ENCODE peak calls at places on chromosomes 4 and X, in four cellular contexts. E is GM23338, Z is fibroblast of lung, V is K562. T is an unnamed sample.

GRCh38 chrX:112941209-112941788 is 100.7 kb upstream of the AMOT start:
- DNase-seq in Z (no peak), E (no peak), V (no peak), T (no peak)

GRCh38 chr4:93764647-93765246 is 63.8 kb upstream of the ATOH1 start:
- DNase-seq in V (peak), E (peak), Z (peak), T (no peak)

GRCh38 chr4:122826596-122827257 is at the start of gene FGF2:
- DNase-seq in Z (peak), V (peak), E (peak), T (no peak)

GRCh38 chr4:114226968-114227760 is 247.7 kb upstream of the ARSJ start:
- DNase-seq in Z (peak), V (no peak), E (no peak), T (no peak)

GRCh38 chrX:47148946-47149345 is 3.9 kb downstream of the RBM10 start:
- DNase-seq in Z (no peak), E (no peak), V (no peak), T (no peak)

GRCh38 chrX:67601771-67602170 is 58.0 kb downstream of the AR start:
- DNase-seq in V (no peak), Z (peak), E (no peak), T (no peak)

GRCh38 chr4:54281060-54281781 is 52.1 kb downstream of the PDGFRA start:
- DNase-seq in V (no peak), E (peak), Z (peak), T (no peak)

GRCh38 chr4:107258359-107258758 is 222.2 kb upstream of the DKK2 start:
- DNase-seq in V (no peak), E (no peak), Z (peak), T (no peak)

GRCh38 chrX:48894891-48895290 is 2.7 kb downstream of the TIMM17B start:
- DNase-seq in Z (no peak), E (no peak), V (no peak), T (no peak)

GRCh38 chr4:10083331-10083769 is 33.2 kb downstream of the WDR1 start:
- DNase-seq in Z (no peak), V (no peak), E (no peak), T (no peak)

GRCh38 chr4:3070709-3071500 is 3.4 kb downstream of the HTT-AS start:
- DNase-seq in V (no peak), Z (peak), E (peak), T (no peak)

GRCh38 chr4:83138979-83139378 is 24.4 kb upstream of the PLAC8 start:
- DNase-seq in Z (no peak), E (no peak), V (no peak), T (no peak)

GRCh38 chr4:25080571-25080970 is 49.8 kb upstream of the LGI2 start:
- DNase-seq in Z (no peak), E (no peak), V (no peak), T (no peak)

GRCh38 chr4:185004562-185005208 is 13.6 kb upstream of the HELT start:
- DNase-seq in E (peak), V (no peak), Z (no peak), T (no peak)

GRCh38 chrX:152847281-152847680 is 16.4 kb downstream of the NSDHL start:
- DNase-seq in Z (no peak), V (no peak), E (no peak), T (no peak)

GRCh38 chr4:7333801-7334421 is 100.8 kb downstream of the PSAPL1 start:
- DNase-seq in V (no peak), Z (no peak), E (no peak), T (no peak)

GRCh38 chrX:156001667-156002021 is 4.1 kb downstream of the IL9R start:
- DNase-seq in Z (no peak), E (no peak), V (peak), T (peak)

GRCh38 chrX:37818031-37818430 is 29.3 kb downstream of the DYNLT3 start:
- DNase-seq in Z (no peak), E (no peak), V (no peak), T (no peak)

GRCh38 chr4:152460488-152460887 is 75.4 kb downstream of the FBXW7 start:
- DNase-seq in Z (peak), E (no peak), V (no peak), T (no peak)

GRCh38 chr4:15695240-15695699 is 7.6 kb upstream of the BST1 start:
- DNase-seq in E (peak), V (no peak), Z (peak), T (peak)
- H3K4me2 ChIP-seq in E (peak), V (no peak), Z (no peak), T (peak)

GRCh38 chr4:112514079-112514448 is 1.9 kb downstream of the NEUROG2 start:
- DNase-seq in E (peak), V (no peak), Z (no peak), T (no peak)
- TF ChIP-seq EZH2 in E (no peak), V (no peak), Z (peak), T (peak)

GRCh38 chrX:19179389-19179788 is 57.1 kb upstream of the ADGRG2 start:
- DNase-seq in Z (no peak), E (no peak), V (no peak), T (no peak)
- H3K4me2 ChIP-seq in Z (no peak), E (no peak), V (no peak), T (no peak)

GRCh38 chr4:190014771-190015537 is 12.1 kb downstream of the FRG2 start:
- DNase-seq in V (peak), Z (no peak), E (peak), T (no peak)

GRCh38 chr4:190018201-190018920 is 8.7 kb downstream of the FRG2 start:
- DNase-seq in Z (no peak), V (no peak), E (peak), T (no peak)

GRCh38 chr4:190017357-190018200 is 9.5 kb downstream of the FRG2 start:
- DNase-seq in Z (no peak), E (peak), V (no peak), T (no peak)

GRCh38 chr4:190016369-190017289 is 10.4 kb downstream of the FRG2 start:
- DNase-seq in Z (no peak), E (no peak), V (no peak), T (no peak)

GRCh38 chr4:190015538-190016368 is 11.3 kb downstream of the FRG2 start:
- DNase-seq in E (peak), Z (no peak), V (no peak), T (no peak)
- TF ChIP-seq EZH2 in E (peak), Z (peak), V (no peak), T (peak)

DNA sequence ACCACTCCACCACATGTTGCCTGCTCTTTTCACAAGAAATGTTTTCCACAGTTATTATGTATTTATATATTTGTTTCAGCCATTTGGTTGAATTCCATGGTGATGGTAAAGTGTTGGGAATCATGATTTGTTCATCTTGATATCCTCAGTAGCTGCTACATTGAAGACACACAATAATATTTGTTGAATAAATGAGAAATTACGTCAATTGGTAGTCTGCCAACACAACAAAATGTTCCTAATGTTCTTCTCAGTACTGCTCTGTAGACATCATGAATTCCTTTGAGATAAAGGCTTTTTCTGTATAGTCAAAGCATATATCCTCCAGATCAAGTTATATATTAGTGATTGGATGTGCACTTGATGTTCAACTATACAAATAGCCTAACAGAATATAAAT is 29.5 kb downstream of the CXXC4 start:
- DNase-seq in E (no peak), V (no peak), Z (no peak), T (no peak)
- H3K4me2 ChIP-seq in E (no peak), V (no peak), Z (no peak), T (no peak)